ENCODE peak calls at places on chromosomes 2 and 18, in five cellular contexts. U is fibroblast of mammary gland; T is cardiac muscle cell; A is stimulated activated CD8-positive, alpha-beta memory T cell treated with anti-CD3 and anti-CD28 coated beads, Interleukin-15, amount 100 ng/mL, for 4 hours; F is amniotic stem cell. J is an unnamed sample.

GRCh38 chr2:206558492-206558891 is 83.8 kb upstream of the FAM237A start:
- DNase-seq in A (no peak), F (no peak), T (peak), U (peak), J (no peak)

GRCh38 chr2:45860136-45861106 is 208.9 kb downstream of the PRKCE start:
- DNase-seq in T (peak), A (no peak), F (no peak), U (peak), J (no peak)

GRCh38 chr2:24852431-24853020 is 59.3 kb downstream of the CENPO start:
- DNase-seq in A (no peak), T (no peak), F (no peak), U (no peak), J (no peak)

GRCh38 chr18:9854801-9855676 is 30.7 kb upstream of the TXNDC2 start:
- DNase-seq in T (peak), F (no peak), U (peak), A (no peak), J (no peak)

GRCh38 chr18:59691996-59692395 is 5.2 kb downstream of the CCBE1 start:
- DNase-seq in A (no peak), U (peak), T (no peak), F (no peak), J (no peak)

GRCh38 chr2:3265981-3266726 is 111.5 kb downstream of the EIPR1 start:
- DNase-seq in U (no peak), A (no peak), T (no peak), F (no peak), J (no peak)

GRCh38 chr2:71618327-71619113 is 165.2 kb downstream of the DYSF start:
- DNase-seq in F (no peak), T (no peak), U (no peak), A (no peak), J (peak)

GRCh38 chr2:42809131-42809875 is 16.9 kb upstream of the HAAO start:
- DNase-seq in T (no peak), F (no peak), U (peak), A (no peak), J (no peak)

J was measured in T47D.